ENCODE peak calls at places on chromosome 21, in eight cellular contexts. C is IMR-90; K is stimulated activated CD4-positive, alpha-beta T cell treated with anti-CD3 and anti-CD28 coated beads, Interleukin-2, amount 100 ng/mL, for 48 hours; P is cardiac fibroblast; E is naive thymus-derived CD8-positive, alpha-beta T cell; I is nephron progenitor cell; H is NCI-H2029; N is activated T-cell treated with anti-CD3 and anti-CD28 coated beads for 4 hours. M is an unnamed sample.
A peak's percentile ranks its signal among the peaks of the same experiment; 100 is the strongest.

GRCh38 chr21:28393279-28393678 is 599.4 kb downstream of the LTN1 start:
- DNase-seq in C (peak; percentile 21), K (no peak), P (no peak), E (no peak), I (no peak), H (peak; percentile 95), N (no peak), M (no peak)

GRCh38 chr21:39885119-39885848 is 18.0 kb downstream of the PCP4 start:
- DNase-seq in C (no peak), K (no peak), P (no peak), E (no peak), I (peak; percentile 73), H (peak; percentile 66), N (no peak), M (no peak)

GRCh38 chr21:14737922-14738321 is 191.8 kb upstream of the SAMSN1 start:
- DNase-seq in C (peak; percentile 8), K (peak; percentile 43), P (peak; percentile 71), E (peak; percentile 78), I (no peak), H (peak; percentile 62), N (peak; percentile 48), M (no peak)

GRCh38 chr21:43277481-43278351 is 108.9 kb downstream of the CRYAA start:
- DNase-seq in C (no peak), K (no peak), P (no peak), E (no peak), I (no peak), H (no peak), N (no peak), M (no peak)

GRCh38 chr21:42161957-42162681 is 56.8 kb upstream of the ABCG1 start:
- DNase-seq in C (no peak), K (no peak), P (no peak), E (peak; percentile 53), I (peak; percentile 42), H (no peak), N (no peak), M (no peak)

GRCh38 chr21:36478207-36478701 is 1.7 kb downstream of the CLDN14 start:
- DNase-seq in C (peak; percentile 88), K (peak; percentile 23), P (peak; percentile 61), E (no peak), I (no peak), H (no peak), N (no peak), M (no peak)

GRCh38 chr21:16620921-16621320 is 891.1 kb downstream of the USP25 start:
- DNase-seq in C (no peak), K (no peak), P (no peak), E (no peak), I (no peak), H (no peak), N (no peak), M (no peak)

GRCh38 chr21:16250282-16250681 is 520.5 kb downstream of the USP25 start:
- DNase-seq in C (no peak), K (no peak), P (no peak), E (no peak), I (no peak), H (no peak), N (no peak), M (no peak)

GRCh38 chr21:28827422-28827821 is 165.3 kb downstream of the LTN1 start:
- DNase-seq in C (peak; percentile 46), K (no peak), P (no peak), E (no peak), I (no peak), H (no peak), N (no peak), M (no peak)

GRCh38 chr21:37496972-37497371 is 130.4 kb downstream of the DYRK1A start:
- DNase-seq in C (no peak), K (no peak), P (peak; percentile 36), E (no peak), I (no peak), H (no peak), N (no peak), M (no peak)

M was measured in thoracic aorta.